ENCODE peak calls at places on chromosomes 16 and 17, in seven cellular contexts. R, Q, C, U, S, P and F are unnamed samples.

GRCh38 chr17:72560303-72561247 is 439.8 kb downstream of the SOX9 start:
- DNase-seq in R (no peak), Q (peak; percentile 66), C (peak; percentile 62), U (no peak), S (no peak), P (no peak), F (peak; percentile 52)

GRCh38 chr16:89383095-89384003 is 107.0 kb downstream of the ANKRD11 start:
- DNase-seq in R (no peak), Q (peak; percentile 81), C (no peak), U (peak; percentile 49), S (peak; percentile 66), P (no peak), F (no peak)

GRCh38 chr17:69350911-69351310 is 24.0 kb upstream of the ABCA5 start:
- DNase-seq in R (no peak), Q (no peak), C (no peak), U (no peak), S (no peak), P (no peak), F (no peak)

GRCh38 chr17:74117087-74117486 is 86.4 kb upstream of the RPL38 start:
- DNase-seq in R (no peak), Q (no peak), C (no peak), U (no peak), S (no peak), P (no peak), F (no peak)

GRCh38 chr17:30969989-30970680 is 704 bp upstream of the RNF135 start:
- DNase-seq in R (peak; percentile 23), Q (no peak), C (peak; percentile 37), U (no peak), S (no peak), P (no peak), F (peak; percentile 84)

GRCh38 chr17:74369221-74369620 is 1.9 kb downstream of the GPR142 start:
- DNase-seq in R (no peak), Q (no peak), C (peak; percentile 56), U (peak; percentile 62), S (no peak), P (peak; percentile 29), F (no peak)

GRCh38 chr16:87764600-87765472 is 950 bp downstream of the KLHDC4 start:
- DNase-seq in R (no peak), Q (no peak), C (peak; percentile 60), U (no peak), S (no peak), P (peak; percentile 28), F (peak; percentile 44)

GRCh38 chr17:14715531-14715930 is 414.6 kb downstream of the HS3ST3B1 start:
- DNase-seq in R (no peak), Q (no peak), C (no peak), U (no peak), S (no peak), P (no peak), F (no peak)

GRCh38 chr17:74271281-74271680 is 2.8 kb upstream of the DNAI2 start:
- DNase-seq in R (no peak), Q (no peak), C (no peak), U (no peak), S (no peak), P (no peak), F (no peak)

GRCh38 chr16:77414752-77415231 is 20.0 kb downstream of the ADAMTS18 start:
- DNase-seq in R (no peak), Q (no peak), C (no peak), U (no peak), S (no peak), P (no peak), F (no peak)

GRCh38 chr17:31492880-31493655 is 101.6 kb downstream of the RAB11FIP4 start:
- DNase-seq in R (no peak), Q (no peak), C (no peak), U (peak; percentile 59), S (peak; percentile 62), P (peak; percentile 45), F (no peak)

GRCh38 chr17:57911834-57912673 is 43.2 kb downstream of the CUEDC1 start:
- DNase-seq in R (peak; percentile 88), Q (no peak), C (no peak), U (peak; percentile 94), S (peak; percentile 96), P (no peak), F (no peak)
- H3K4me1 ChIP-seq in R (peaks cover 7% of the 10 kb centered on the region), Q (peaks cover 19% of the 10 kb centered on the region), C (no peaks in the 10 kb centered on the region), U (peaks cover 84% of the 10 kb centered on the region), S (peaks cover 13% of the 10 kb centered on the region), P (no peaks in the 10 kb centered on the region), F (no peaks in the 10 kb centered on the region)

GRCh38 chr17:7238418-7239090 is 703 bp downstream of the PHF23 start:
- DNase-seq in R (no peak), Q (peak; percentile 39), C (peak; percentile 59), U (no peak), S (peak; percentile 62), P (no peak), F (peak; percentile 33)

GRCh38 chr17:7237761-7238417 is 1.4 kb downstream of the PHF23 start:
- DNase-seq in R (peak; percentile 85), Q (peak; percentile 77), C (peak; percentile 88), U (peak; percentile 84), S (peak; percentile 85), P (peak; percentile 56), F (peak; percentile 78)

GRCh38 chr17:7241047-7241733 is 1.1 kb downstream of the GABARAP start:
- DNase-seq in R (no peak), Q (no peak), C (no peak), U (no peak), S (no peak), P (no peak), F (peak; percentile 31)

GRCh38 chr17:7240375-7240774 is 1.1 kb upstream of the PHF23 start:
- DNase-seq in R (no peak), Q (no peak), C (no peak), U (no peak), S (no peak), P (no peak), F (no peak)

DNA sequence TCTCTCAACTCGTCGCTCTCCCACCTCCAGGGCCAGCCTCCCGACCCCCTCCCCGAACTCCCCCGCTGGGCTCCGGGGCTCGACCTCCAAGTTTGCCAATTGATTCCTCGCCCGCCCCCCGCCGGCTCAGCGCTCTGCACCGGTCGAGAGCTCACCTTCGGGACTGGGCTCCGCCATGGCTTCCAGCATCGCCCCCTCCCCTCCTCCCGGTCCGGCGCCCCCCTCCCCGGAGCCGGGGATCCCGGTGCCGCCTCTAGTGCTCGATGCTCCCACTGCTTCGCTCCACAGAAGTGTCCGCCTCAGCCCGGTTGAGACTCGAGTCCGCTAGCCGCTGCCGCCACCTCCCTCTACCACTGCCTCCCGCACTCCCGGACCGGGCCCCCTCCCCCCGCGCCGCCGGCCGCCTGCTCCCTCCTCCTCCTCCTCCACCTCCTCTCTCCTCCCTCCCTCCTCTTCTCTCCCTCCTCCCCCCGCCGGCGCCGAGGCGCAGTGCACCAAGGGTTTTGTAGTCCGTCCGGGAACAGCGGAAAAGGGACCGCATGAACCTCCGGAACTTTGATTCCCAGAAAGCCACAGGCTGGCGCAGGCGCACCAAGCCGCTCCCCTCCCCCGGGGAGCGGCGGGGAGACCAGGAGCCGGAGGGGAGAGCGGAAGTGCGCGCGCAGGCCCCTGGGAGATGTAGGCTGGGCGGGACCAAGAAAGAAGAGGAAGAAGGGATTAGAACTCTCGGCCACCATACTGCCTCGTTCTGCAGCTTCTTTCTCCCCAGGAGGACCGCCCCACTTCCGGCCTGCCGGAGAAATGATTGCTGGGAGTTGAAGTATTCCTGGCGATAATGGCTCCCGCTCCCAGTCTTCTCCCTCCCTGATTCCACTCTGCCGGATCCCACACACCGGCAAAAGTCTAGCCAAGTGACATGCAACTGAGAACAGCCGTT is at the start of gene PHF23:
- DNase-seq in R (peak; percentile 99), Q (peak; percentile 99), C (peak; percentile 100), U (peak; percentile 99), S (peak; percentile 100), P (peak; percentile 97), F (peak; percentile 99)
- H3K4me1 ChIP-seq in R (peaks cover 9% of the 10 kb centered on the region), Q (peaks cover 23% of the 10 kb centered on the region), C (peaks cover 67% of the 10 kb centered on the region), U (peaks cover 73% of the 10 kb centered on the region), S (peaks cover 17% of the 10 kb centered on the region), P (peaks cover 40% of the 10 kb centered on the region), F (peaks cover 30% of the 10 kb centered on the region)

DNA sequence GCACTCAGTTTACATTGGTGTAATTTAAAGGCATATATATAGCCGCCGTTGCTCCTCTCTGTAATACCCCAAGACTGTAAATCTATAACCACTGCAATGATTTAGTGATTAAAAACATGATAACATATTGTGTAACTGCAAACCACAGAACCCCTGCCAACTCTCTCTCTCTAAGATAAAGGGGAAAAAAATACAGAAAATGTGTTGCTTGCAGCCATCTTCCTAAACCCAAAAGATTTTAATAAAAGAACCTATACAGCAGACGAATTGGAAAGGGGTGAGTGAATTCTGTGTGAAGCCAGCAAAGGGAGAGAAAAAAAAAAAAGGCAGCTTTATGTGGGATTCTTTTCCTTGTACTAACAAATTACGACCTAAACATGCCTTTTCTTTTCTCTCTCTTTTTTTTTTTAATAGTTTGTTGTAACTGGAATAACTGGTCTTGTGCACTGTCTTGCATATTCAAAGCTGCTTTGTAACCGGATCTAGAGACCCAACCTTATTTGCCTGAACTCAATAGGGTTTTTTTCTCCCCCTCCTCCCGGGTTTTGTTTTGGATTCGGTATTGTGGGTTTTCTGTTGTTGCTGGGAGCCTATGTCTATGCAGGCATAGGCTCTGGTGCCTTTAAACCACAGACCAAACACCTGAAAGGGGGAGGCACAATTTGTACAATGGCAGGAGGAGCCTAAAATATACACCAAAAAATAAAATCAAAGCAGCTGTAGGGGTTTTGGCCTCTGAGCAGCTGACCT is 7.0 kb upstream of the ZFHX3 start:
- DNase-seq in R (no peak), Q (no peak), C (peak; percentile 34), U (no peak), S (no peak), P (no peak), F (no peak)
- H3K4me1 ChIP-seq in R (peaks cover 3% of the 10 kb centered on the region), Q (peaks cover 51% of the 10 kb centered on the region), C (peaks cover 46% of the 10 kb centered on the region), U (peaks cover 73% of the 10 kb centered on the region), S (peaks cover 26% of the 10 kb centered on the region), P (no peaks in the 10 kb centered on the region), F (no peaks in the 10 kb centered on the region)

DNA sequence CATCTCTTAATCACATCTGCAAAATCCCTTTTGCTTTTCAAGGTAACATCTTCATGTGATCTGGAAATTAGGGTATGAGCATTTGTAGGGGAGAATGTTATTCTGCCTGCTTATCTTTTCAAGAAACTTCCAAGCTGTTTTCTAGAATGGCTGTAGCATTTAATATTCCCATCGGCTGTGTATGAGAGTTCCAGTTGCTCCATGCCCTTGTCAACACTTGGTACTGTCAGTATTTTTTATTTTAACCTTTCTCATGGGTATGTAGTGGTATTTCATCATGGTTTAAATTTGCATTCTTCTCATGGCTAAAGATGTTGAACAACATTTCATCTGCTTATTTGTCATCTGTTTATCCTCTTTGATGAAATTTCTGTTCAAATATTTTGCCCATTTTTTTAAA is 90.6 kb upstream of the HLF start:
- DNase-seq in R (no peak), Q (no peak), C (no peak), U (no peak), S (no peak), P (no peak), F (no peak)
- H3K4me1 ChIP-seq in R (no peaks in the 10 kb centered on the region), Q (no peaks in the 10 kb centered on the region), C (no peaks in the 10 kb centered on the region), U (no peaks in the 10 kb centered on the region), S (no peaks in the 10 kb centered on the region), P (no peaks in the 10 kb centered on the region), F (peaks cover 18% of the 10 kb centered on the region)

DNA sequence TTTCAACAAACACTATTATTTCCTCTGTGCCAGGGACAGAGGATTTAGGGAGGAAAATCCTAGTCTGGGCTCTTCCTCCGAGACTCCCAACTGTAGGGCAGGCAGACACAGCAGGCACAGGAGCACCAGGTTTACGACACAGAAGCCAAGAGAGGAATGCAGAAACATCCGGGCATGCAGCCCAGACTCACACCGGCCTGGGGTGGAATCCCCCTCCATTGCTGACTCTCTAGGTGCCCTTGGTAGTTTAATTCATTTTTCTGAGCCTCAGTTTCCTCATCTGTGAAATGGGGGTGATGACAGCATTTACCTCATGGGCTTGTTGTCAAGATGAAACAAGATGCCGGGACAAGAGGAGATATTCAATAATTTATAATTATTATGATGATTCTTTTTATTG is 14.9 kb downstream of the CA4 start:
- DNase-seq in R (no peak), Q (no peak), C (no peak), U (no peak), S (no peak), P (no peak), F (no peak)
- H3K4me1 ChIP-seq in R (no peaks in the 10 kb centered on the region), Q (peaks cover 11% of the 10 kb centered on the region), C (no peaks in the 10 kb centered on the region), U (peaks cover 71% of the 10 kb centered on the region), S (peaks cover 12% of the 10 kb centered on the region), P (peaks cover 6% of the 10 kb centered on the region), F (peaks cover 15% of the 10 kb centered on the region)